ENCODE peak calls at places on chromosome 11, in nine cellular contexts. W is mesothelial cell of epicardium; T is astrocyte of the spinal cord; Q is CD4-positive, alpha-beta T cell; B is GM23338; U is right lobe of liver; E is neural progenitor cell; Z is upper lobe of right lung; O is tibial artery. K is an unnamed sample.

GRCh38 chr11:90840071-90840470 is 617.2 kb upstream of the CHORDC1 start:
- DNase-seq in O (no peak), E (no peak), Q (no peak), W (no peak), T (no peak), Z (no peak), B (peak; percentile 17), U (no peak), K (no peak)

GRCh38 chr11:11970556-11970955 is 37.9 kb downstream of the DKK3 start:
- DNase-seq in E (no peak), Q (no peak), Z (no peak), W (no peak), O (no peak), U (no peak), B (no peak), T (no peak), K (no peak)

GRCh38 chr11:68843703-68844312 is 2.1 kb upstream of the CPT1A start:
- DNase-seq in T (peak; percentile 33), U (peak; percentile 94), Z (peak; percentile 94), O (peak; percentile 41), W (peak; percentile 56), Q (peak; percentile 72), B (peak; percentile 92), E (peak; percentile 57), K (no peak)

GRCh38 chr11:68947151-68947550 is 33.6 kb downstream of the MRGPRD start:
- DNase-seq in O (no peak), B (no peak), E (no peak), U (no peak), Q (no peak), Z (no peak), T (no peak), W (no peak), K (no peak)

GRCh38 chr11:6204708-6205107 is 649 bp upstream of the C11orf42 start:
- DNase-seq in W (no peak), B (no peak), T (no peak), E (no peak), O (no peak), Q (no peak), Z (no peak), U (no peak), K (no peak)

GRCh38 chr11:47616726-47617416 is 22.7 kb upstream of the C1QTNF4 start:
- DNase-seq in O (peak; percentile 64), Z (no peak), Q (no peak), B (peak; percentile 77), W (no peak), E (peak; percentile 60), T (peak; percentile 82), U (no peak), K (no peak)

GRCh38 chr11:107752954-107753822 is 41.3 kb upstream of the SLN start:
- DNase-seq in T (no peak), O (no peak), B (no peak), Z (no peak), U (no peak), Q (no peak), E (no peak), W (no peak), K (no peak)

GRCh38 chr11:4181780-4182721 is 87.5 kb downstream of the RRM1 start:
- DNase-seq in Q (no peak), E (peak; percentile 72), T (peak; percentile 43), Z (peak; percentile 77), B (peak; percentile 77), O (no peak), U (peak; percentile 83), W (peak; percentile 50), K (no peak)

GRCh38 chr11:134652586-134653255 is 240.7 kb upstream of the B3GAT1 start:
- DNase-seq in Q (no peak), O (no peak), E (no peak), U (peak; percentile 11), B (no peak), Z (no peak), T (no peak), W (peak; percentile 31), K (no peak)

GRCh38 chr11:130514851-130515250 is 66.4 kb downstream of the ADAMTS15 start:
- DNase-seq in W (no peak), Q (no peak), T (no peak), O (no peak), B (no peak), E (no peak), U (no peak), Z (no peak), K (no peak)

GRCh38 chr11:130516868-130517505 is 68.5 kb downstream of the ADAMTS15 start:
- DNase-seq in U (no peak), Z (no peak), W (no peak), O (no peak), Q (no peak), T (no peak), B (peak; percentile 34), E (no peak), K (no peak)

GRCh38 chr11:130514316-130514715 is 65.9 kb downstream of the ADAMTS15 start:
- DNase-seq in O (no peak), B (no peak), Z (no peak), T (peak; percentile 70), U (no peak), W (no peak), Q (no peak), E (no peak), K (no peak)

GRCh38 chr11:130518164-130518563 is 69.7 kb downstream of the ADAMTS15 start:
- DNase-seq in E (no peak), Q (no peak), O (no peak), U (no peak), Z (no peak), W (no peak), T (no peak), B (no peak), K (no peak)

GRCh38 chr11:130516175-130516867 is 67.9 kb downstream of the ADAMTS15 start:
- DNase-seq in Q (no peak), U (no peak), O (no peak), E (no peak), Z (no peak), T (no peak), W (no peak), B (peak; percentile 30), K (no peak)
- TF ChIP-seq CTCF in Q (no peak), U (no peak), O (no peak), E (no peak), Z (no peak), T (no peak), W (no peak), B (no peak), K (no peak)

GRCh38 chr11:61579398-61580291 is 1.2 kb downstream of the SYT7 start:
- DNase-seq in E (peak; percentile 41), Z (no peak), B (peak; percentile 55), T (no peak), O (no peak), W (no peak), Q (no peak), U (no peak), K (no peak)

GRCh38 chr11:61578819-61579218 is 2.1 kb downstream of the SYT7 start:
- DNase-seq in W (no peak), U (no peak), Z (no peak), Q (no peak), E (no peak), B (no peak), T (no peak), O (no peak), K (no peak)

GRCh38 chr11:61580292-61580888 is 486 bp downstream of the SYT7 start:
- DNase-seq in O (no peak), W (no peak), Q (no peak), E (peak; percentile 45), B (peak; percentile 45), U (no peak), Z (no peak), T (no peak), K (no peak)

GRCh38 chr11:61581931-61582330 is 1.1 kb upstream of the SYT7 start:
- DNase-seq in Z (no peak), W (no peak), T (no peak), E (no peak), Q (no peak), O (no peak), B (no peak), U (no peak), K (no peak)

GRCh38 chr11:61581030-61581928 is at the start of gene SYT7:
- DNase-seq in Q (peak; percentile 93), Z (peak; percentile 97), T (peak; percentile 98), U (peak; percentile 97), E (peak; percentile 97), W (peak; percentile 100), O (peak; percentile 94), B (peak; percentile 98), K (peak; percentile 90)
- TF ChIP-seq CTCF in Q (no peak), Z (peak; percentile 10), T (peak; percentile 3), U (peak; percentile 50), E (peak; percentile 23), W (no peak), O (peak; percentile 60), B (no peak), K (no peak)

DNA sequence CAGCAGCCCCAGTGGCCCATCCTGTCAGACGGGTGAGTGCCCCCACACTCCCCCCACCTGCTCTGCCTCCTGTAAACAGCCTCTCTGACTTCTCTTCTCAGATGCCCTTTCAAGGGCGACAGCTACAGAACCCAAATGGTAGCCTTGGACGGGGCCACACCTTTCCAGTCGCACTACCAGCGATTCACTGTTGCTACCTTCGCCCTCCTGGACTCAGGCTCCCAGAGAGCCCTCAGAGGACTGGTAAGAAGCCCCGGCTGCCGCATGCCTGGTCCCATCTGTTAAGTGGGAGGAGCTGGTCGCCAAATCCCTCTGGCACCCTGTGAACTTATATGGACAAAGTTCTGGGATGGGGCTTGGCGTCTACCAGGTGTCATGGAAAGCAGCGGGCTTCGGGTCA is 6.2 kb downstream of the ZP1 start:
- DNase-seq in Q (no peak), Z (peak; percentile 44), T (no peak), W (no peak), E (no peak), O (no peak), U (no peak), B (no peak), K (no peak)
- TF ChIP-seq CTCF in Q (no peak), Z (no peak), T (no peak), W (no peak), E (no peak), O (no peak), U (no peak), B (no peak), K (no peak)

DNA sequence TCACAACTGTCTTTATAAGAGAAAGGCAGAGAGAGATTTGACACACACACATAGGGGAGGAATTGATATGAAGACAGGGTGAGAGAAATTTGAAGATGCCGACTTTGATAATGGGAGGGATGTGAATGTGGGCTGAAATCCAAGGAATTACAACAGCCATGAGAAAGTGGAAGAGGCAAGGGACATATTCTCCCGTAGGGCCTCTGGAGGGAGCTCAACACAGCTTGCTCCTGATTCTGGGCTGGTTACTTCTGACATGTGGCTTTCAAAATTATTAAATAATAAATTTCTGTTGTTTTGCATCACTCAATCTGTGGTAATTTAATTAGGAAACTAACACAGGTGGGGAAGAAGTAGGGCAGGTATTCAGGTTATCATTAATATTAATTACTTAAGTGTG is 282.9 kb downstream of the LUZP2 start:
- DNase-seq in B (peak; percentile 57), T (no peak), W (no peak), Q (no peak), Z (no peak), E (peak; percentile 29), U (no peak), O (no peak), K (no peak)
- TF ChIP-seq CTCF in B (peak; percentile 43), T (no peak), W (no peak), Q (no peak), Z (no peak), E (peak; percentile 44), U (peak; percentile 53), O (no peak), K (no peak)

GRCh38 chr11:108852701-108853100 is 187.8 kb downstream of the DDX10 start:
- DNase-seq in B (no peak), W (no peak), O (no peak), T (no peak), U (no peak), Q (no peak), Z (no peak), E (no peak), K (no peak)
- TF ChIP-seq CTCF in B (no peak), W (no peak), O (no peak), T (no peak), U (no peak), Q (no peak), Z (no peak), E (no peak), K (no peak)